ENCODE peak calls at places on chromosomes 3 and 15, in four cellular contexts. N is GM12878, Y is WTC11, X is K562. I is an unnamed sample.

GRCh38 chr15:72033285-72033684 is 84.7 kb downstream of the MYO9A start:
- DNase-seq in N (no peak), Y (no peak), X (no peak), I (no peak)

GRCh38 chr3:87796137-87796899 is 262.5 kb downstream of the CGGBP1 start:
- DNase-seq in N (no peak), Y (no peak), X (peak; percentile 48), I (no peak)

GRCh38 chr15:68930268-68931022 is at the start of gene SPESP1:
- DNase-seq in N (no peak), Y (no peak), X (no peak), I (no peak)

GRCh38 chr3:98743071-98743470 is 20.1 kb upstream of the ST3GAL6 start:
- DNase-seq in N (no peak), Y (no peak), X (no peak), I (no peak)

GRCh38 chr15:93862791-93863190 is 368.6 kb upstream of the MCTP2 start:
- DNase-seq in N (no peak), Y (no peak), X (no peak), I (no peak)

GRCh38 chr3:87792532-87793321 is 266.1 kb downstream of the CGGBP1 start:
- DNase-seq in N (no peak), Y (peak; percentile 61), X (peak; percentile 46), I (no peak)

GRCh38 chr3:103195201-103195600 is 760.4 kb downstream of the ZPLD1 start:
- DNase-seq in N (no peak), Y (no peak), X (no peak), I (no peak)

GRCh38 chr3:187878776-187879524 is 133.7 kb upstream of the BCL6 start:
- DNase-seq in N (no peak), Y (no peak), X (no peak), I (no peak)

GRCh38 chr3:129936757-129937156 is 37.8 kb upstream of the TRH start:
- DNase-seq in N (no peak), Y (no peak), X (no peak), I (peak; percentile 85)

GRCh38 chr15:32838820-32839219 is 121.0 kb downstream of the GREM1 start:
- DNase-seq in N (no peak), Y (no peak), X (no peak), I (peak; percentile 71)

GRCh38 chr3:30421261-30421660 is 185.1 kb upstream of the TGFBR2 start:
- DNase-seq in N (no peak), Y (no peak), X (no peak), I (no peak)

GRCh38 chr3:31103181-31103580 is 208.7 kb upstream of the GADL1 start:
- DNase-seq in N (no peak), Y (no peak), X (no peak), I (no peak)

GRCh38 chr15:52735231-52736089 is 54.7 kb downstream of the ONECUT1 start:
- DNase-seq in N (peak; percentile 64), Y (peak; percentile 64), X (peak; percentile 77), I (peak; percentile 73)

GRCh38 chr3:146161725-146162047 is 702 bp upstream of the PLOD2 start:
- DNase-seq in N (no peak), Y (no peak), X (no peak), I (peak; percentile 50)

GRCh38 chr3:146159037-146159436 is 1.9 kb downstream of the PLOD2 start:
- DNase-seq in N (no peak), Y (no peak), X (no peak), I (no peak)

GRCh38 chr3:146159616-146160232 is 1.3 kb downstream of the PLOD2 start:
- DNase-seq in N (no peak), Y (no peak), X (no peak), I (no peak)

GRCh38 chr3:146160964-146161724 is at the start of gene PLOD2:
- DNase-seq in N (no peak), Y (peak; percentile 74), X (peak; percentile 8), I (peak; percentile 92)

GRCh38 chr3:146160233-146160963 is 586 bp downstream of the PLOD2 start:
- DNase-seq in N (no peak), Y (peak; percentile 75), X (peak; percentile 5), I (peak; percentile 71)
- TF ChIP-seq CTCF in N (no peak), Y (no peak), X (no peak), I (peak; percentile 59)

DNA sequence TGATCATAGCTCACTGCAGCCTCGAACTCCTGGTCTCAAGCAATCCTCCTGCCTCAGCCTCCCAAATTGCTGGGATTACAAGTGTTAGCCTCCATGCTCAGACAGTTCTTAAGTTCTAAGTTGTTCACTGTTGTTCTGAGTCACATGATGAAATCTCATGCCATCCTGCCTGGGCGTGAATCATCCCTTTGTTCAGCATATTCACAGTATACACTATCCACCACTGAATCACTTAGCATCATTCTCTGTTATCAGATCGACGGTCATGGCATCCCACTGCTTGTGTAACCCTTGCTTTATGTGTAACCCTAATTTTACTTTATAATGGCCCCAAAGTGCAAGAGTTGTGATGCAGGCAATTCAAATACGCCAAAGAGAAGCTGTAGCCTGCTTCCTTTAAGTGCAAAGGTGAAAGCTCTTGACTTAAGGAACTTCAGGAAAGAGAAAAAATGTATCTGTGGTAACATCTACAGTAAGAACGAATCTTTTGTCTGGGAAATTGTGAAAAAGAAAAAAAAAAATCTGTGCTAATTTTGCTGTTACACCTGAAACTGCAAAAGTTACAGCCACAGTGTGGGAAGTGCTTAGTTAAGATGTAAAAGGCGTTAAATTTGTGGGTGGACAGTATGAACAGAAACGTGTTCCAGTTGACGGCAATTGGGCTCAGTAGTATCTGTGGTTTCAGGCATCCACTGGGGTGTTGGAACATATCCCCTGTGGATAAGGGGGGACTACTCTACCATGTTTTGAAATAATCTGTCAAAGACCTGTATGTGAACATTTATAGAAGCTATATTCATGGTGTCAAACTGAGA is 80.6 kb downstream of the PCOLCE2 start:
- DNase-seq in N (no peak), Y (no peak), X (no peak), I (peak; percentile 5)
- TF ChIP-seq ATF3 in N (no peak), Y (no peak), X (no peak), I (no peak)

GRCh38 chr15:78314181-78314581 is 14.8 kb upstream of the SKIC8 start:
- DNase-seq in N (no peak), Y (no peak), X (no peak), I (no peak)

GRCh38 chr15:78313383-78313782 is 14.0 kb upstream of the SKIC8 start:
- DNase-seq in N (no peak), Y (no peak), X (no peak), I (no peak)

GRCh38 chr15:78317145-78317836 is 17.9 kb upstream of the SKIC8 start:
- DNase-seq in N (no peak), Y (no peak), X (peak; percentile 60), I (no peak)

GRCh38 chr15:78316211-78317077 is 17.0 kb upstream of the SKIC8 start:
- DNase-seq in N (no peak), Y (peak; percentile 59), X (no peak), I (no peak)

DNA sequence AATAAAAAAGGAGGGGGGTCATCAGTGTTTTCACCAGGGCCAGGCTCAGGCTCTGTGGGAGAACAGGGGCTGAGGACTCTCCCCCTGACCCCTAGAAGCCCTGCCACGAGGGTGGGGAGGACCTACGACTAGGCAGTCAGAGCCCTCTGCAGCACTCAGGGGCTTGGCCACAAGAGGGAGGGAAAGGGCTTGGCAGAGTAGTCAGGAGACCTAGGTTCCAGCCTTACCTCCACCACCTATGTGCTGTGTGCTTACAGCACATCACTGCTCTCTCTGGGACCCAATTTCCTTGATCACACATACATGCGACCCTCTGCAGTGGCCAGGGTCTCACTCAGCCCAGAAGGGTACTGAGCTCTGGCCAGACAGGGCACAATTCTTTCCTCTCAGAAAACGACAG is 16.3 kb upstream of the SKIC8 start:
- DNase-seq in N (no peak), Y (peak; percentile 75), X (peak; percentile 41), I (peak; percentile 47)
- TF ChIP-seq TCF7 in N (no peak), Y (no peak), X (no peak), I (no peak)

GRCh38 chr15:79206940-79207339 is 75.6 kb upstream of the ANKRD34C start:
- DNase-seq in N (no peak), Y (no peak), X (no peak), I (no peak)

GRCh38 chr15:79209116-79209515 is 73.4 kb upstream of the ANKRD34C start:
- DNase-seq in N (no peak), Y (no peak), X (no peak), I (peak; percentile 27)

GRCh38 chr15:79209690-79210089 is 72.8 kb upstream of the ANKRD34C start:
- DNase-seq in N (no peak), Y (peak; percentile 67), X (peak; percentile 22), I (no peak)

GRCh38 chr15:79204886-79205285 is 77.6 kb upstream of the ANKRD34C start:
- DNase-seq in N (no peak), Y (no peak), X (no peak), I (no peak)

DNA sequence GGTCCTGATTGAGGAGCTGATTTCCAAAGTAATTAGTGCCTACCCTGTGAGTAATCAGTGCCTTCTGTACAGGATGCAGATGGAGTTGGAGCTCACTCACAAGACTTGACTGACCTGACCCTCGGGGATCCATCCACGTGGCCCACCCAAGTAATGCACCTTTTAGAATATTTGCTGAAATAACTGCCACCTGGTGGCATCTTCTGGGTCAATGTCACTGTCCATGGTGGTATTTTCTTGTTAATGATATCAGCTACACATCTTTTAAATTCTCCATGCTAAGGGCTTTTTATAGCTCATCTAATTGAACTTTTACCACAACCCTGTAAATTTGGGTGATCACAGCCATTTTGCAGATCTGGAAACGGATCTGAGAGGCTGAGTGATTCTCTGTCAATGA is 74.3 kb upstream of the ANKRD34C start:
- DNase-seq in N (no peak), Y (no peak), X (no peak), I (no peak)
- TF ChIP-seq CTCF in N (peak; percentile 6), Y (no peak), X (peak; percentile 31), I (no peak)

DNA sequence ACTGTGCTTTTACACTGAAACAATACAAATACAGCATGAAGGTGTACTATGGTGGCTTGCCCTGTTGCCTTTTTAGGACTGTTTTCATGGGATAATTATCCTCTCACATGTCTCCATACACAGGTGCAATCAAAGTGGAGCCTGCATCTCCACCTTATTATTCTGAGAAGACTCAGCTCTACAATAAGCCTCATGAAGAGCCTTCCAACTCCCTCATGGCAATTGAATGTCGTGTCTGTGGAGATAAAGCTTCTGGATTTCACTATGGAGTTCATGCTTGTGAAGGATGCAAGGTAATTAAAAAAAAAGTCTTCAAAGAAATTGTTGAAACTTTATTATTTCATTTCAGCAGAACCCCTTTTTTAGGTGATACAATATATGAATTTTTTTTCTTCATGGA is 92.3 kb downstream of the PPARG start:
- DNase-seq in N (no peak), Y (no peak), X (no peak), I (no peak)
- TF ChIP-seq ATF3 in N (no peak), Y (no peak), X (no peak), I (no peak)

GRCh38 chr15:51094606-51095569 is at the start of gene TNFAIP8L3:
- DNase-seq in N (no peak), Y (peak; percentile 35), X (no peak), I (peak; percentile 7)

GRCh38 chr15:51097553-51098330 is 3.0 kb upstream of the TNFAIP8L3 start:
- DNase-seq in N (no peak), Y (no peak), X (no peak), I (peak; percentile 19)

GRCh38 chr15:51098331-51098619 is 3.6 kb upstream of the TNFAIP8L3 start:
- DNase-seq in N (no peak), Y (no peak), X (no peak), I (no peak)

GRCh38 chr15:51095681-51096331 is 1.1 kb upstream of the TNFAIP8L3 start:
- DNase-seq in N (no peak), Y (no peak), X (no peak), I (no peak)

DNA sequence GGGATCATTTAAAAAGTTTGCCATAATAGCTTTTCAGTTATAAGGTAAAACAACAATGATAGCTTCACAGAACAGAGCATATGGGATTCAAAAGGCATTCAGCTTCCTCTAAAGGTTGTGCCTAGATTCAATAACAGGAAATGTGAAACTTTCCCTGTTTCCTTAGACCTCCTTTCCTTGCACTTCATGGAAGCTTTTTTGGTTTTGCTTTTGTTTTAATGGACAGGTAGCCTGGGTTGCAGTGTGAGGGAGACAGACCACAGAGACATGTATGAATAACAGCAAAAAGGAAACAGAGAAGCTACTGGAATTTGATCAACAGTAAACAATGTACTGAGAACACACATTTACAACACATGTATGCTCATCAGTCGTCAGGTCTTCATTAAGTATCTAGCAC is 2.3 kb upstream of the TNFAIP8L3 start:
- DNase-seq in N (no peak), Y (no peak), X (no peak), I (no peak)
- TF ChIP-seq TCF7 in N (no peak), Y (no peak), X (no peak), I (no peak)